ENCODE peak calls at places on chromosomes 2 and 18, in five cellular contexts. One of them, this sample, is unnamed.

GRCh38 chr2:37670378-37671012 is 947 bp downstream of the CDC42EP3 start:
- DNase-seq in naive B cell: no peak
- DNase-seq in GF-D8: no peak
- DNase-seq in amniotic stem cell: no peak
- DNase-seq in retina: peak
- DNase-seq in this sample: peak

GRCh38 chr2:236673126-236673822 is 103.6 kb downstream of the ACKR3 start:
- DNase-seq in naive B cell: no peak
- DNase-seq in GF-D8: no peak
- DNase-seq in amniotic stem cell: no peak
- DNase-seq in retina: no peak
- DNase-seq in this sample: no peak

GRCh38 chr2:148530350-148530749 is 114.2 kb upstream of the EPC2 start:
- DNase-seq in naive B cell: no peak
- DNase-seq in GF-D8: no peak
- DNase-seq in amniotic stem cell: no peak
- DNase-seq in retina: no peak
- DNase-seq in this sample: no peak

GRCh38 chr2:152176113-152176714 is 651 bp upstream of the STAM2 start:
- DNase-seq in naive B cell: no peak
- DNase-seq in GF-D8: no peak
- DNase-seq in amniotic stem cell: no peak
- DNase-seq in retina: no peak
- DNase-seq in this sample: no peak

GRCh38 chr2:237348281-237348865 is 65.6 kb downstream of the COL6A3 start:
- DNase-seq in naive B cell: no peak
- DNase-seq in GF-D8: no peak
- DNase-seq in amniotic stem cell: no peak
- DNase-seq in retina: no peak
- DNase-seq in this sample: no peak

GRCh38 chr18:475202-475624 is 25.3 kb downstream of the COLEC12 start:
- DNase-seq in naive B cell: no peak
- DNase-seq in GF-D8: no peak
- DNase-seq in amniotic stem cell: no peak
- DNase-seq in retina: no peak
- DNase-seq in this sample: no peak

GRCh38 chr2:125858366-125858765 is 797.6 kb upstream of the GYPC start:
- DNase-seq in naive B cell: no peak
- DNase-seq in GF-D8: no peak
- DNase-seq in amniotic stem cell: no peak
- DNase-seq in retina: no peak
- DNase-seq in this sample: no peak

GRCh38 chr2:44124502-44124901 is 44.2 kb upstream of the PPM1B start:
- DNase-seq in naive B cell: no peak
- DNase-seq in GF-D8: no peak
- DNase-seq in amniotic stem cell: no peak
- DNase-seq in retina: no peak
- DNase-seq in this sample: no peak

GRCh38 chr18:79540161-79540913 is 139.3 kb upstream of the CTDP1 start:
- DNase-seq in naive B cell: no peak
- DNase-seq in GF-D8: no peak
- DNase-seq in amniotic stem cell: no peak
- DNase-seq in retina: no peak
- DNase-seq in this sample: no peak

GRCh38 chr2:157321514-157321913 is 4.1 kb downstream of the ERMN start:
- DNase-seq in naive B cell: no peak
- DNase-seq in GF-D8: no peak
- DNase-seq in amniotic stem cell: no peak
- DNase-seq in retina: no peak
- DNase-seq in this sample: no peak

GRCh38 chr2:7225848-7226247 is 308.6 kb downstream of the RNF144A start:
- DNase-seq in naive B cell: no peak
- DNase-seq in GF-D8: no peak
- DNase-seq in amniotic stem cell: no peak
- DNase-seq in retina: no peak
- DNase-seq in this sample: no peak

GRCh38 chr2:74510272-74510671 is 2.8 kb upstream of the PCGF1 start:
- DNase-seq in naive B cell: no peak
- DNase-seq in GF-D8: no peak
- DNase-seq in amniotic stem cell: no peak
- DNase-seq in retina: no peak
- DNase-seq in this sample: no peak

GRCh38 chr2:55148269-55148668 is 83.8 kb downstream of the CLHC1 start:
- DNase-seq in naive B cell: no peak
- DNase-seq in GF-D8: no peak
- DNase-seq in amniotic stem cell: no peak
- DNase-seq in retina: no peak
- DNase-seq in this sample: no peak

GRCh38 chr18:62979172-62979571 is 263.8 kb downstream of the PHLPP1 start:
- DNase-seq in naive B cell: no peak
- DNase-seq in GF-D8: peak
- DNase-seq in amniotic stem cell: no peak
- DNase-seq in retina: no peak
- DNase-seq in this sample: no peak

GRCh38 chr18:46406539-46406932 is 250.5 kb downstream of the LOXHD1 start:
- DNase-seq in naive B cell: no peak
- DNase-seq in GF-D8: no peak
- DNase-seq in amniotic stem cell: no peak
- DNase-seq in retina: no peak
- DNase-seq in this sample: no peak

GRCh38 chr18:5918196-5918595 is 22.9 kb upstream of the TMEM200C start:
- DNase-seq in naive B cell: no peak
- DNase-seq in GF-D8: no peak
- DNase-seq in amniotic stem cell: no peak
- DNase-seq in retina: no peak
- DNase-seq in this sample: no peak

GRCh38 chr2:73009177-73009839 is 62.2 kb downstream of the SFXN5 start:
- DNase-seq in naive B cell: no peak
- DNase-seq in GF-D8: no peak
- DNase-seq in amniotic stem cell: no peak
- DNase-seq in retina: no peak
- DNase-seq in this sample: no peak

GRCh38 chr2:121905201-121905600 is 149.8 kb downstream of the TSN start:
- DNase-seq in naive B cell: no peak
- DNase-seq in GF-D8: no peak
- DNase-seq in amniotic stem cell: no peak
- DNase-seq in retina: no peak
- DNase-seq in this sample: no peak

GRCh38 chr2:95121150-95121494 is 486 bp downstream of the MRPS5 start:
- DNase-seq in naive B cell: no peak
- DNase-seq in GF-D8: no peak
- DNase-seq in amniotic stem cell: peak
- DNase-seq in retina: no peak
- DNase-seq in this sample: no peak

GRCh38 chr18:39305756-39306155 is 1740.2 kb upstream of the CELF4 start:
- DNase-seq in naive B cell: no peak
- DNase-seq in GF-D8: peak
- DNase-seq in amniotic stem cell: no peak
- DNase-seq in retina: no peak
- DNase-seq in this sample: no peak

GRCh38 chr18:49072524-49072934 is 121.8 kb upstream of the SMAD7 start:
- DNase-seq in naive B cell: no peak
- DNase-seq in GF-D8: no peak
- DNase-seq in amniotic stem cell: no peak
- DNase-seq in retina: no peak
- DNase-seq in this sample: no peak

GRCh38 chr18:51251625-51252024 is 54.1 kb upstream of the MEX3C start:
- DNase-seq in naive B cell: peak
- DNase-seq in GF-D8: no peak
- DNase-seq in amniotic stem cell: no peak
- DNase-seq in retina: no peak
- DNase-seq in this sample: no peak

GRCh38 chr18:46268662-46269061 is 164.5 kb downstream of the HAUS1 start:
- DNase-seq in naive B cell: no peak
- DNase-seq in GF-D8: no peak
- DNase-seq in amniotic stem cell: no peak
- DNase-seq in retina: no peak
- DNase-seq in this sample: no peak